ENCODE peak calls at places on chromosomes 16 and 17, in six cellular contexts. U is NCI-H1092; R is mammary epithelial cell; D is body of pancreas; L is central memory CD4-positive, alpha-beta T cell; W is LoVo. H is an unnamed sample.

GRCh38 chr17:58331815-58332719 is 3.5 kb upstream of the TSPOAP1 start:
- DNase-seq in R (no peak), U (no peak), L (peak), W (no peak), D (peak), H (peak)

GRCh38 chr17:81563861-81564586 is 11.9 kb upstream of the FAAP100 start:
- DNase-seq in L (no peak), D (no peak), W (no peak), R (no peak), U (no peak), H (no peak)

GRCh38 chr17:1252203-1252608 is 18.0 kb upstream of the BHLHA9 start:
- DNase-seq in W (no peak), L (no peak), D (peak), U (peak), R (no peak), H (no peak)

GRCh38 chr17:4897198-4897657 is 2.1 kb upstream of the C17orf107 start:
- DNase-seq in L (no peak), U (no peak), W (no peak), D (no peak), R (no peak), H (no peak)

GRCh38 chr16:66537236-66537635 is 12.7 kb downstream of the TK2 start:
- DNase-seq in U (no peak), W (no peak), D (no peak), R (no peak), L (no peak), H (no peak)

GRCh38 chr17:915416-916201 is 64.0 kb downstream of the NXN start:
- DNase-seq in L (no peak), R (peak), D (no peak), U (peak), W (no peak), H (no peak)

GRCh38 chr17:17506893-17507464 is 10.8 kb upstream of the RASD1 start:
- DNase-seq in W (no peak), U (peak), D (peak), L (no peak), R (no peak), H (no peak)

GRCh38 chr16:57998484-57998883 is 2.0 kb downstream of the ZNF319 start:
- DNase-seq in D (no peak), W (no peak), U (no peak), L (peak), R (peak), H (peak)